ENCODE peak calls at places on chromosomes 3 and 15, in nine cellular contexts. K is neural progenitor cell; E is A549; M is spleen; I is CD4-positive, alpha-beta memory T cell; C is right cardiac atrium; S is left ventricle myocardium inferior; N is lung; Z is CD8-positive, alpha-beta memory T cell. J is an unnamed sample. For H3K9me3 and H3K4me1, the result is how much of the 10 kb centered on the place peaks cover.

GRCh38 chr3:136891934-136892855 is 30.2 kb downstream of the NCK1 start:
- DNase-seq in N (no peak), I (no peak), Z (no peak), K (no peak), C (no peak), M (no peak), S (no peak), E (no peak), J (no peak)

GRCh38 chr3:47661121-47661752 is 82.6 kb upstream of the CSPG5 start:
- DNase-seq in M (no peak), K (no peak), N (no peak), Z (no peak), C (no peak), E (peak), S (no peak), I (no peak), J (no peak)

GRCh38 chr3:17562845-17563244 is 179.6 kb downstream of the TBC1D5 start:
- DNase-seq in K (no peak), I (no peak), S (no peak), C (no peak), E (no peak), N (no peak), M (no peak), Z (no peak), J (no peak)

GRCh38 chr3:195035345-195036202 is 235.4 kb downstream of the XXYLT1 start:
- DNase-seq in S (no peak), C (peak), M (no peak), K (peak), N (no peak), I (no peak), E (peak), Z (no peak), J (no peak)

GRCh38 chr3:56251343-56251945 is 216.8 kb downstream of the ERC2 start:
- DNase-seq in S (no peak), I (peak), Z (no peak), E (peak), C (no peak), M (no peak), N (peak), K (peak), J (no peak)

GRCh38 chr3:48130321-48130881 is 57.8 kb downstream of the CDC25A start:
- DNase-seq in E (no peak), K (no peak), M (peak), N (peak), I (no peak), C (peak), S (peak), Z (no peak), J (peak)

GRCh38 chr15:60115579-60116415 is 111.7 kb downstream of the FOXB1 start:
- DNase-seq in S (no peak), K (no peak), N (no peak), M (no peak), I (no peak), E (no peak), C (no peak), Z (no peak), J (no peak)

GRCh38 chr3:171838218-171838720 is 4.9 kb upstream of the TMEM212 start:
- DNase-seq in M (no peak), K (peak), I (no peak), C (peak), Z (no peak), N (no peak), E (no peak), S (peak), J (no peak)

GRCh38 chr3:20104167-20104661 is 64.0 kb downstream of the KAT2B start:
- DNase-seq in C (no peak), S (no peak), K (no peak), I (peak), E (no peak), Z (peak), M (no peak), N (no peak), J (no peak)

GRCh38 chr3:52317601-52318000 is 1.5 kb downstream of the DNAH1 start:
- DNase-seq in I (peak), C (peak), E (no peak), M (peak), N (peak), Z (peak), K (peak), S (peak), J (peak)

GRCh38 chr15:29822685-29823459 is 604 bp upstream of the TJP1 start:
- DNase-seq in C (peak), N (peak), E (peak), K (peak), I (no peak), M (no peak), S (peak), Z (no peak), J (peak)

GRCh38 chr3:151135548-151136337 is 50.3 kb downstream of the MED12L start:
- DNase-seq in I (peak), N (peak), M (no peak), C (no peak), K (no peak), Z (peak), E (no peak), S (no peak), J (no peak)

GRCh38 chr3:64612916-64613526 is 74.8 kb downstream of the ADAMTS9 start:
- DNase-seq in E (no peak), K (no peak), M (no peak), C (peak), N (no peak), Z (no peak), I (no peak), S (no peak), J (no peak)

GRCh38 chr15:70049701-70050445 is 47.8 kb downstream of the TLE3 start:
- DNase-seq in S (no peak), M (peak), K (no peak), N (no peak), E (no peak), C (no peak), I (no peak), Z (no peak), J (no peak)

GRCh38 chr3:156497326-156497725 is 57.6 kb downstream of the SSR3 start:
- DNase-seq in K (no peak), I (no peak), M (no peak), S (no peak), C (no peak), N (no peak), Z (no peak), E (no peak), J (no peak)

GRCh38 chr3:100175637-100176250 is 61.4 kb upstream of the FILIP1L start:
- DNase-seq in M (no peak), E (no peak), Z (no peak), I (no peak), N (no peak), C (no peak), K (peak), S (no peak), J (no peak)

GRCh38 chr3:66298591-66298990 is 77.8 kb downstream of the SLC25A26 start:
- DNase-seq in S (no peak), C (no peak), I (peak), K (no peak), M (no peak), Z (no peak), E (no peak), N (no peak), J (no peak)

GRCh38 chr3:122984007-122984406 is 43.6 kb downstream of the SEMA5B start:
- DNase-seq in M (no peak), N (no peak), K (peak), C (no peak), Z (no peak), S (no peak), E (no peak), I (no peak), J (no peak)

GRCh38 chr15:77851696-77852095 is 219.0 kb upstream of the LINGO1 start:
- DNase-seq in I (no peak), S (no peak), K (no peak), Z (no peak), M (peak), N (no peak), C (no peak), E (no peak), J (peak)

GRCh38 chr3:159928692-159929091 is 59.9 kb upstream of the IL12A start:
- DNase-seq in Z (no peak), I (no peak), K (no peak), S (no peak), E (peak), N (no peak), M (no peak), C (no peak), J (no peak)

GRCh38 chr3:160134964-160135363 is 90.3 kb upstream of the C3orf80 start:
- DNase-seq in Z (no peak), K (no peak), I (no peak), M (no peak), N (no peak), S (no peak), C (no peak), E (no peak), J (no peak)

GRCh38 chr3:152960684-152961083 is 125.8 kb downstream of the P2RY1 start:
- DNase-seq in N (no peak), K (no peak), C (no peak), E (no peak), Z (no peak), S (no peak), I (no peak), M (no peak), J (no peak)

GRCh38 chr15:85766007-85766831 is 28.5 kb downstream of the KLHL25 start:
- DNase-seq in E (no peak), M (no peak), I (no peak), K (peak), C (peak), N (no peak), Z (no peak), S (no peak), J (no peak)

GRCh38 chr3:46102059-46102779 is 74.9 kb upstream of the XCR1 start:
- DNase-seq in K (no peak), S (no peak), N (no peak), E (no peak), C (no peak), M (no peak), I (no peak), Z (peak), J (no peak)

GRCh38 chr3:185630182-185630622 is 44.1 kb downstream of the SENP2 start:
- DNase-seq in K (no peak), C (peak), E (no peak), M (no peak), N (peak), S (peak), Z (no peak), I (no peak), J (peak)

DNA sequence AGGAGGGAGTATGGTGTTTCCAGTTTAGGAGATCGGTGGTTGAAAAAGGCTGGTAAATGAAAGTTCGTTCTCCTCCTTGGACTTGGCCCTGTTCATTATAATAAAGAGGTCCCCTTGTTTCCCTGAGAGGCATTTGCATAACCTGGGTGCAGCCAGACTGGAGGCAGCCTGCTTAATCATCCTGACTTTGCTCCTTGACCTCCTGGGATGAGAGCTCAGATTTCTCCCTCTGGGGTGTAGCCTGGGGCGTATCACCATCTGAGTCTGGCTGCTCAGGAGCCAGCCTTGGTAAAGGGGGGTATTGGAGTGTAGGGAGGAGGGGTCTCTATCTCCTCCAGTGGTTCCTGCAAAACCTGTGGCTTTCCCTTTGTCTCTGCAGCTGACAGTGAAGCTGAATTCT is 21.3 kb upstream of the ACAD9 start:
- DNase-seq in Z (no peak), M (no peak), N (no peak), S (no peak), I (no peak), E (no peak), K (no peak), C (no peak), J (no peak)
- H3K9me3 ChIP-seq in Z (under half), M (half or more), N (under half), S (half or more), I (under half), E (half or more), K (under half), C (under half), J (under half)

GRCh38 chr15:62821384-62822131 is 221.0 kb upstream of the TPM1 start:
- DNase-seq in N (no peak), S (no peak), I (no peak), K (no peak), M (no peak), C (no peak), E (peak), Z (no peak), J (no peak)
- H3K4me3 ChIP-seq in N (no peak), S (no peak), I (no peak), K (no peak), M (no peak), C (no peak), E (no peak), Z (no peak), J (no peak)

GRCh38 chr3:15312550-15312949 is 19.8 kb downstream of the SH3BP5 start:
- DNase-seq in C (no peak), I (no peak), K (no peak), N (no peak), S (no peak), E (no peak), M (no peak), Z (no peak), J (no peak)

GRCh38 chr3:15313461-15313860 is 18.9 kb downstream of the SH3BP5 start:
- DNase-seq in Z (no peak), K (no peak), I (no peak), M (no peak), E (no peak), C (no peak), S (no peak), N (peak), J (no peak)

GRCh38 chr3:15315003-15315402 is 17.4 kb downstream of the SH3BP5 start:
- DNase-seq in C (no peak), E (no peak), N (no peak), M (no peak), Z (no peak), K (no peak), S (no peak), I (no peak), J (peak)

GRCh38 chr3:15317164-15317477 is 15.3 kb downstream of the SH3BP5 start:
- DNase-seq in C (peak), K (no peak), M (no peak), S (no peak), Z (no peak), I (no peak), N (no peak), E (no peak), J (peak)

DNA sequence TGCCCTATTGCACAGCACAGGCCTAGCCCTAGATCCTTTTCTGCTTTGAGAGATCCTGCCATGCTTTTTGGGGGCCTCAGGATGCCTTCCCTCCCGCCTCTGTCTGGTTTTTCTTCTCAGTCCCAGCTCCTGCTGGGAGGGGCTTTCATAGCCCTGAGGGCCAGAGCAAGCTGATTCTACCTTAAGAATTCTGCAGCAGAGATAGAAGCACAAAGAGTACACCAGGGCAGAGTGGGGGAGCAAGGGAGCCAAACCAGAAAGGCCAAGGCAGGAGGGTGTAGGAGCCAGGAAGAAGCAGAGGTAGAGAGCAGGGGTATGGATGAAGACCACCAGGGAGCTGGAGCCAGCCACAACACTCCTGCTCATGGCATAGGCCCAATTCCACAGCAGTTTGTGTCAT is 18.1 kb downstream of the SH3BP5 start:
- DNase-seq in I (no peak), K (peak), E (no peak), N (no peak), S (no peak), C (no peak), M (no peak), Z (no peak), J (no peak)
- H3K4me1 ChIP-seq in I (half or more), K (under half), E (under half), N (under half), S (half or more), C (under half), M (under half), Z (half or more), J (under half)

DNA sequence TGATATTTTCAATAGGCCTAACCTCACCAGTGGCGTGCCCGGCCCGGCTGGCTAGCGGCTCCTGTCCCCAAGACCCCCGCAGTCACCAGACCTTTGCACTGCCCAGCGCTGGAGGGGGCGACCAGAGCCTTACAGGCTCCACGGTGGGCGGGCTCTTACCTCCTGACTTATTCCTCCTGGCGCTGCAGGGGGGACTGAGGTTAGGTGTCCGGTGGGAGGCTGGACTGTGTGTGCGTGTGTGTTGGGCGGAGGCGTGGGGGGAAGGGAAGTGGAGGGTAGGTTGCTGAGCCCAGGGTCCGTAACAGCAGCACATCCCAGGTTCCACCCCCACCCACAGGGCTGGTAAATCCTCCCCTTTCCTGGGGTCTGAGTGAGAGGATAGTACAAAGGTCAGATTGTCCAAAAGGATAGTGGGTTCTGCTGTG is 27.5 kb upstream of the THRB start:
- DNase-seq in S (no peak), N (no peak), Z (no peak), M (peak), C (no peak), K (peak), I (no peak), E (no peak), J (no peak)
- H3K9me3 ChIP-seq in S (under half), N (under half), Z (under half), M (under half), C (under half), K (under half), I (under half), E (under half), J (under half)

DNA sequence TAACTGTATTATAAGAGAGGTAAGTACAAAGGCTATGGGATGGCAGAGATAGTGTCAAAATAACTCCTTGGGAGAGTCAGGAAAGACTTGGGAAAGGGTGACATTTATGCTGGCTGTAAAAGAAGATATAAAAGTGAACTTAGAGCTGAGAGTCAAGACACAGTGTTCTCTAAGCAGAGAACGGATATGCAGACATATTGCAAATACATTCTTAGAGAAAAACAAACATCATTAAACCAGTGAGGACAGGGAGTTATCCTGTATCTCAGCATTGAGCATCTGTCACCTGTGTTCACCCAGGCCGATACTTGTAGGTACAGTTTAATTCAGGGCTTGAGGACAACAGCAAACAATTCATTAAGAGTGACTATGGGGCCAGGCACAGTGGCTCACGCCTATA is 49.6 kb upstream of the ACP3 start:
- DNase-seq in C (no peak), S (no peak), K (no peak), M (no peak), E (no peak), Z (no peak), N (no peak), I (no peak), J (no peak)
- H3K4me3 ChIP-seq in C (no peak), S (no peak), K (no peak), M (no peak), E (no peak), Z (no peak), N (no peak), I (no peak), J (no peak)

J was measured in aorta.